ENCODE peak calls at places on chromosomes 1 and 21, in eight cellular contexts. G is fibroblast of mammary gland, U is NAMALWA, V is GM06990, A is NCI-H526 treated with DMSO at 0.1 percent for 48 hours, I is BJ, C is GOT3, Q is HT1080. F is an unnamed sample.

GRCh38 chr1:1026599-1027413 is 6.9 kb downstream of the AGRN start:
- DNase-seq in Q (no peak), C (no peak), V (no peak), G (no peak), U (no peak), A (no peak), I (no peak), F (no peak)

GRCh38 chr1:166122873-166123466 is 43.8 kb downstream of the FAM78B start:
- DNase-seq in V (no peak), C (no peak), I (no peak), Q (no peak), U (no peak), G (no peak), A (no peak), F (no peak)

GRCh38 chr1:183137782-183138181 is 48.3 kb upstream of the LAMC2 start:
- DNase-seq in V (no peak), Q (no peak), G (peak), A (no peak), C (no peak), I (peak), U (no peak), F (no peak)

GRCh38 chr1:21622466-21623315 is 46.5 kb downstream of the RAP1GAP start:
- DNase-seq in G (no peak), A (no peak), I (no peak), U (no peak), V (no peak), C (no peak), Q (no peak), F (no peak)

GRCh38 chr1:60875139-60875538 is 207.2 kb upstream of the NFIA start:
- DNase-seq in I (no peak), A (no peak), G (peak), C (no peak), Q (peak), V (no peak), U (no peak), F (no peak)

GRCh38 chr1:32876341-32877210 is 5.9 kb upstream of the FNDC5 start:
- DNase-seq in U (peak), C (no peak), V (peak), A (no peak), I (no peak), Q (no peak), G (peak), F (no peak)

GRCh38 chr1:24584103-24584764 is 28.3 kb downstream of the NCMAP start:
- DNase-seq in I (no peak), G (no peak), A (no peak), U (no peak), Q (no peak), C (no peak), V (no peak), F (no peak)

GRCh38 chr1:182600036-182600713 is 4.0 kb downstream of the RGS16 start:
- DNase-seq in G (no peak), V (no peak), C (no peak), I (no peak), A (no peak), Q (no peak), U (peak), F (no peak)

GRCh38 chr1:107449326-107449725 is 308.5 kb downstream of the NTNG1 start:
- DNase-seq in U (no peak), I (no peak), G (no peak), V (no peak), C (no peak), Q (no peak), A (no peak), F (no peak)

GRCh38 chr1:225917536-225917935 is 6.5 kb downstream of the PYCR2 start:
- DNase-seq in C (no peak), I (no peak), A (no peak), V (no peak), U (no peak), Q (no peak), G (peak), F (no peak)

GRCh38 chr21:17859661-17860060 is 40.5 kb upstream of the C21orf91 start:
- DNase-seq in V (no peak), Q (no peak), I (no peak), C (no peak), G (no peak), U (no peak), A (no peak), F (no peak)

GRCh38 chr1:201064806-201065205 is 41.3 kb upstream of the KIF21B start:
- DNase-seq in Q (peak), A (no peak), I (no peak), C (no peak), G (no peak), U (no peak), V (no peak), F (no peak)

GRCh38 chr1:81317191-81317590 is 483.5 kb upstream of the ADGRL2 start:
- DNase-seq in I (no peak), V (no peak), G (no peak), U (no peak), A (no peak), C (no peak), Q (no peak), F (no peak)

GRCh38 chr1:156860639-156861423 is at the start of gene NTRK1:
- DNase-seq in V (peak), I (no peak), A (peak), C (no peak), Q (peak), G (no peak), U (peak), F (no peak)

GRCh38 chr1:178518894-178519293 is 6.0 kb downstream of the TEX35 start:
- DNase-seq in V (no peak), U (no peak), G (no peak), A (no peak), I (no peak), C (no peak), Q (no peak), F (no peak)

GRCh38 chr1:31760901-31761470 is 3.2 kb downstream of the ADGRB2 start:
- DNase-seq in C (no peak), A (no peak), G (peak), Q (peak), U (peak), I (peak), V (peak), F (peak)

GRCh38 chr1:20411196-20411980 is 74.6 kb downstream of the CAMK2N1 start:
- DNase-seq in C (peak), V (no peak), G (peak), I (peak), U (no peak), A (no peak), Q (peak), F (no peak)

F was measured in thoracic aorta.